ENCODE peak calls at places on chromosomes 1 and 21, in eight cellular contexts. M, Y, P, C, Z, F, K and J are unnamed samples.

GRCh38 chr1:186374313-186375151 is 521 bp downstream of the TPR start:
- DNase-seq in P (no peak), F (peak), M (no peak), Y (peak), Z (no peak), K (peak), C (no peak), J (no peak)

GRCh38 chr1:174584071-174584470 is 136.3 kb downstream of the GPR52 start:
- DNase-seq in Z (no peak), C (no peak), P (no peak), Y (no peak), M (no peak), F (no peak), K (no peak), J (no peak)

GRCh38 chr1:208107817-208108608 is 136.2 kb downstream of the PLXNA2 start:
- DNase-seq in Z (peak), C (no peak), M (no peak), P (peak), K (no peak), F (peak), Y (peak), J (peak)

GRCh38 chr1:50591598-50591997 is 168.4 kb upstream of the DMRTA2 start:
- DNase-seq in C (no peak), K (no peak), P (no peak), F (no peak), Y (peak), M (no peak), Z (no peak), J (no peak)

GRCh38 chr1:31241321-31241720 is 1.6 kb upstream of the NKAIN1 start:
- DNase-seq in Z (no peak), F (no peak), M (no peak), C (no peak), Y (no peak), P (no peak), K (no peak), J (no peak)

GRCh38 chr1:153352523-153352922 is 3.9 kb upstream of the PGLYRP4 start:
- DNase-seq in M (peak), Y (peak), F (peak), Z (peak), K (peak), C (no peak), P (peak), J (peak)

GRCh38 chr1:207034998-207035397 is 2.4 kb upstream of the C1orf116 start:
- DNase-seq in M (no peak), P (no peak), C (no peak), Z (peak), F (peak), Y (no peak), K (no peak), J (no peak)

GRCh38 chr1:224670506-224670905 is 54.4 kb downstream of the CNIH3 start:
- DNase-seq in K (no peak), F (peak), P (no peak), C (no peak), M (no peak), Z (no peak), Y (peak), J (no peak)

GRCh38 chr21:30209571-30209970 is 6.3 kb downstream of the CLDN8 start:
- DNase-seq in K (no peak), C (no peak), Y (peak), M (no peak), P (no peak), Z (no peak), F (no peak), J (no peak)

GRCh38 chr1:198088360-198089071 is 68.3 kb upstream of the NEK7 start:
- DNase-seq in P (no peak), M (no peak), C (no peak), F (peak), K (peak), Z (peak), Y (peak), J (no peak)

GRCh38 chr1:165369255-165369848 is 12.8 kb upstream of the LMX1A start:
- DNase-seq in C (no peak), Y (peak), F (peak), K (peak), M (no peak), P (peak), Z (peak), J (peak)

GRCh38 chr1:233289676-233290075 is 5.8 kb downstream of the PCNX2 start:
- DNase-seq in K (no peak), Y (no peak), Z (no peak), F (no peak), P (no peak), C (no peak), M (no peak), J (no peak)

GRCh38 chr1:229892515-229893117 is 174.4 kb upstream of the GALNT2 start:
- DNase-seq in M (no peak), Y (no peak), K (no peak), F (no peak), C (no peak), Z (no peak), P (no peak), J (no peak)

GRCh38 chr1:19430121-19431068 is 54.9 kb downstream of the CAPZB start:
- DNase-seq in P (no peak), Y (peak), Z (peak), K (no peak), M (no peak), C (no peak), F (peak), J (no peak)

GRCh38 chr1:44531785-44532566 is 126.9 kb downstream of the RNF220 start:
- DNase-seq in M (no peak), K (no peak), P (no peak), F (peak), Y (no peak), Z (peak), C (no peak), J (no peak)

GRCh38 chr1:79197421-79197820 is 190.9 kb upstream of the ADGRL4 start:
- DNase-seq in Z (no peak), K (no peak), P (no peak), Y (peak), F (peak), M (no peak), C (no peak), J (no peak)

GRCh38 chr1:158819461-158820443 is 11.4 kb upstream of the MNDA start:
- DNase-seq in M (no peak), C (no peak), Y (no peak), Z (no peak), K (no peak), P (no peak), F (no peak), J (no peak)

GRCh38 chr1:88104234-88104633 is 579.8 kb upstream of the PKN2 start:
- DNase-seq in K (no peak), Y (no peak), P (no peak), Z (no peak), M (no peak), F (no peak), C (no peak), J (no peak)

GRCh38 chr1:14869197-14869596 is 270.7 kb downstream of the KAZN start:
- DNase-seq in C (no peak), Y (no peak), F (no peak), M (no peak), K (no peak), P (no peak), Z (no peak), J (no peak)

GRCh38 chr1:217214551-217214950 is 416.3 kb downstream of the GPATCH2 start:
- DNase-seq in M (no peak), K (no peak), F (peak), C (no peak), Y (no peak), Z (no peak), P (no peak), J (no peak)

GRCh38 chr1:153598309-153599172 is 14.4 kb downstream of the S100A16 start:
- DNase-seq in K (no peak), M (no peak), P (no peak), F (peak), Y (peak), C (no peak), Z (no peak), J (no peak)

GRCh38 chr1:205053296-205053695 is 10.3 kb downstream of the CNTN2 start:
- DNase-seq in P (no peak), K (no peak), M (no peak), Y (no peak), C (no peak), Z (no peak), F (no peak), J (no peak)

GRCh38 chr1:110049801-110050601 is 15.6 kb downstream of the STRIP1 start:
- DNase-seq in M (no peak), F (no peak), P (no peak), Z (no peak), Y (no peak), C (no peak), K (no peak), J (no peak)

GRCh38 chr1:111598534-111598933 is 21.1 kb upstream of the RAP1A start:
- DNase-seq in K (peak), P (no peak), Y (no peak), C (no peak), M (no peak), F (no peak), Z (no peak), J (no peak)

GRCh38 chr1:207067185-207067584 is 14.1 kb downstream of the PFKFB2 start:
- DNase-seq in M (no peak), Y (no peak), C (no peak), K (no peak), P (no peak), F (no peak), Z (no peak), J (no peak)

GRCh38 chr1:177118901-177119300 is 45.6 kb downstream of the ASTN1 start:
- DNase-seq in P (no peak), F (no peak), K (no peak), C (no peak), M (no peak), Y (no peak), Z (no peak), J (no peak)

GRCh38 chr1:7940745-7941436 is at the start of gene TNFRSF9:
- DNase-seq in Y (no peak), P (no peak), Z (peak), C (no peak), K (peak), M (peak), F (peak), J (no peak)

GRCh38 chr1:230303822-230304221 is 122.3 kb downstream of the PGBD5 start:
- DNase-seq in C (no peak), P (no peak), F (peak), M (no peak), K (no peak), Y (no peak), Z (no peak), J (no peak)